ENCODE peak calls at places on chromosomes 11 and 22, in five cellular contexts. N, K, D, B and W are unnamed samples.

GRCh38 chr22:47597041-47597440 is 834.6 kb downstream of the TBC1D22A start:
- DNase-seq in B (no peak), N (no peak), K (no peak), D (no peak), W (peak; percentile 13)

GRCh38 chr11:34970480-34970879 is 54.1 kb downstream of the PDHX start:
- DNase-seq in D (no peak), N (peak; percentile 54), K (no peak), B (no peak), W (no peak)

GRCh38 chr11:69909561-69910518 is 90.6 kb upstream of the FGF3 start:
- DNase-seq in D (no peak), B (no peak), K (no peak), N (peak; percentile 25), W (no peak)

GRCh38 chr22:28139993-28140392 is 220.9 kb upstream of the PITPNB start:
- DNase-seq in D (peak; percentile 92), B (no peak), N (peak; percentile 89), K (no peak), W (peak; percentile 15)

GRCh38 chr11:27120211-27120610 is 79.6 kb downstream of the BBOX1 start:
- DNase-seq in B (no peak), N (peak; percentile 72), K (no peak), D (no peak), W (no peak)

GRCh38 chr22:42752912-42753311 is 32.2 kb upstream of the A4GALT start:
- DNase-seq in N (peak; percentile 40), D (no peak), B (no peak), K (no peak), W (no peak)

GRCh38 chr22:40212126-40212525 is 34.4 kb downstream of the TNRC6B start:
- DNase-seq in D (no peak), N (peak; percentile 25), B (no peak), K (no peak), W (no peak)

GRCh38 chr22:24410110-24410856 is 17.1 kb upstream of the ADORA2A start:
- DNase-seq in N (peak; percentile 76), B (no peak), D (peak; percentile 70), K (no peak), W (no peak)

GRCh38 chr11:118310781-118311485 is 6.4 kb downstream of the CD3E start:
- DNase-seq in N (no peak), B (no peak), D (no peak), K (no peak), W (no peak)

GRCh38 chr11:116535120-116535519 is 237.7 kb downstream of the BUD13 start:
- DNase-seq in K (no peak), B (no peak), N (no peak), D (no peak), W (no peak)

GRCh38 chr11:8959546-8960166 is 4.6 kb downstream of the TMEM9B start:
- DNase-seq in B (peak; percentile 57), N (peak; percentile 82), K (no peak), D (peak; percentile 85), W (peak; percentile 89)

GRCh38 chr22:29917052-29917902 is 34.3 kb downstream of the MTMR3 start:
- DNase-seq in K (peak; percentile 31), B (no peak), N (peak; percentile 21), D (no peak), W (no peak)

GRCh38 chr22:50153756-50154140 is 16.8 kb upstream of the PANX2 start:
- DNase-seq in N (no peak), K (no peak), D (no peak), B (no peak), W (no peak)